ENCODE peak calls at places on chromosomes 6 and 20, in five cellular contexts. T is brain microvascular endothelial cell, Q is tibial artery, S is fibroblast of lung, B is foreskin fibroblast. G is an unnamed sample.

GRCh38 chr6:15606347-15606746 is 56.5 kb downstream of the DTNBP1 start:
- DNase-seq in T (no peak), S (no peak), B (no peak), Q (no peak), G (no peak)

GRCh38 chr20:36352843-36353553 is 46.9 kb downstream of the DLGAP4 start:
- DNase-seq in Q (no peak), B (no peak), S (no peak), T (no peak), G (no peak)

GRCh38 chr20:48332555-48332954 is 495.2 kb downstream of the PREX1 start:
- DNase-seq in Q (no peak), B (peak), T (no peak), S (no peak), G (no peak)

GRCh38 chr6:45923831-45924391 is 91.7 kb downstream of the CLIC5 start:
- DNase-seq in T (peak), S (peak), B (peak), Q (no peak), G (peak)

GRCh38 chr20:5309971-5310370 is 6.8 kb downstream of the PROKR2 start:
- DNase-seq in B (peak), S (no peak), T (no peak), Q (no peak), G (no peak)

GRCh38 chr20:44204156-44204831 is 6.3 kb downstream of the OSER1 start:
- DNase-seq in T (peak), Q (no peak), S (peak), B (peak), G (peak)

GRCh38 chr6:131061041-131061770 is 1.8 kb downstream of the EPB41L2 start:
- DNase-seq in T (no peak), B (peak), Q (no peak), S (peak), G (peak)

GRCh38 chr6:158328446-158328845 is 16.2 kb downstream of the TULP4 start:
- DNase-seq in T (no peak), B (no peak), S (no peak), Q (no peak), G (no peak)

GRCh38 chr6:115969207-115969929 is 91.3 kb downstream of the FRK start:
- DNase-seq in B (peak), Q (no peak), T (peak), S (no peak), G (no peak)

GRCh38 chr20:35618372-35619131 is 2.9 kb downstream of the SPAG4 start:
- DNase-seq in S (peak), B (peak), T (peak), Q (no peak), G (no peak)

GRCh38 chr6:125784365-125784764 is 6.4 kb upstream of the NCOA7 start:
- DNase-seq in S (peak), Q (no peak), B (peak), T (no peak), G (no peak)

GRCh38 chr6:15400572-15401004 is 154.7 kb downstream of the JARID2 start:
- DNase-seq in S (peak), B (no peak), T (peak), Q (peak), G (no peak)

GRCh38 chr6:3309391-3310050 is 50.8 kb downstream of the PSMG4 start:
- DNase-seq in T (no peak), Q (no peak), B (no peak), S (no peak), G (no peak)

GRCh38 chr6:16711551-16712249 is 49.6 kb downstream of the ATXN1 start:
- DNase-seq in B (peak), Q (no peak), T (no peak), S (no peak), G (no peak)

GRCh38 chr6:76682842-76683241 is 610.4 kb upstream of the IMPG1 start:
- DNase-seq in B (peak), S (peak), Q (no peak), T (no peak), G (peak)

GRCh38 chr6:36545767-36546663 is 1.3 kb downstream of the STK38 start:
- DNase-seq in B (peak), S (peak), T (peak), Q (no peak), G (no peak)

GRCh38 chr20:22585786-22586493 is 1.6 kb upstream of the FOXA2 start:
- DNase-seq in Q (no peak), B (no peak), T (no peak), S (no peak), G (no peak)

GRCh38 chr20:22584630-22584921 is 204 bp upstream of the FOXA2 start:
- DNase-seq in Q (no peak), S (no peak), T (no peak), B (no peak), G (no peak)

GRCh38 chr20:22586645-22587310 is 2.4 kb upstream of the FOXA2 start:
- DNase-seq in T (no peak), Q (no peak), B (no peak), S (no peak), G (no peak)

GRCh38 chr20:22583773-22584629 is at the start of gene FOXA2:
- DNase-seq in B (no peak), Q (no peak), S (no peak), T (no peak), G (peak)

GRCh38 chr20:22584922-22585785 is 782 bp upstream of the FOXA2 start:
- DNase-seq in S (no peak), Q (no peak), T (no peak), B (no peak), G (peak)
- H3K4me3 ChIP-seq in S (no peak), Q (peak), T (no peak), B (no peak), G (peak)

GRCh38 chr6:118668761-118669411 is 17.5 kb upstream of the CEP85L start:
- DNase-seq in B (peak), T (peak), S (peak), Q (no peak), G (no peak)

GRCh38 chr6:118665011-118665410 is 13.6 kb upstream of the CEP85L start:
- DNase-seq in Q (no peak), T (no peak), B (no peak), S (no peak), G (no peak)

GRCh38 chr6:118667988-118668387 is 16.6 kb upstream of the CEP85L start:
- DNase-seq in S (no peak), Q (no peak), B (peak), T (peak), G (peak)

GRCh38 chr6:118660218-118660569 is 8.8 kb upstream of the CEP85L start:
- DNase-seq in T (peak), Q (no peak), S (no peak), B (peak), G (no peak)

GRCh38 chr6:118663993-118664985 is 12.9 kb upstream of the CEP85L start:
- DNase-seq in B (no peak), S (no peak), T (no peak), Q (no peak), G (no peak)
- H3K4me3 ChIP-seq in B (peak), S (no peak), T (no peak), Q (no peak), G (peak)

GRCh38 chr6:150600003-150600301 is 267 bp downstream of the PLEKHG1 start:
- DNase-seq in B (no peak), T (no peak), Q (no peak), S (no peak), G (no peak)

GRCh38 chr6:150600302-150601017 is 775 bp downstream of the PLEKHG1 start:
- DNase-seq in Q (peak), S (peak), B (peak), T (peak), G (peak)

GRCh38 chr6:150598401-150598800 is 1.3 kb upstream of the PLEKHG1 start:
- DNase-seq in T (no peak), Q (no peak), B (no peak), S (no peak), G (no peak)

GRCh38 chr6:150599199-150600002 is at the start of gene PLEKHG1:
- DNase-seq in B (peak), Q (peak), T (peak), S (peak), G (peak)

DNA sequence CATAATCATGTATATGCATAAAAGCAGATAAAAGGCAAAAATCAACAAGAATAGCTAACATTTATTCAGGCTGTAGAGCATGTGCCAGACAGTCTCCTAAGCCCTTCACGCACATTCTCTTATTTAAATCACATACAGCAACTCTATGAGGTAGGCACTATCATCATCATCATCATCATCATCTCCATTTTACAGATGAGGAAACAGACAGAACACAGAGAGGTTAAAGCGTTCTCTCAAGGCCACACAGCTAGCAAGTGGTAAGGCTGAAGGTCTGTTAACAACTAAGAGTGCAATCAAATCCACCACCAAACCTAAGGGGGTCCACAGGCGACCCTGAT is 857 bp upstream of the PLEKHG1 start:
- DNase-seq in B (no peak), S (no peak), T (no peak), Q (no peak), G (no peak)
- H3K4me3 ChIP-seq in B (no peak), S (no peak), T (no peak), Q (no peak), G (no peak)

DNA sequence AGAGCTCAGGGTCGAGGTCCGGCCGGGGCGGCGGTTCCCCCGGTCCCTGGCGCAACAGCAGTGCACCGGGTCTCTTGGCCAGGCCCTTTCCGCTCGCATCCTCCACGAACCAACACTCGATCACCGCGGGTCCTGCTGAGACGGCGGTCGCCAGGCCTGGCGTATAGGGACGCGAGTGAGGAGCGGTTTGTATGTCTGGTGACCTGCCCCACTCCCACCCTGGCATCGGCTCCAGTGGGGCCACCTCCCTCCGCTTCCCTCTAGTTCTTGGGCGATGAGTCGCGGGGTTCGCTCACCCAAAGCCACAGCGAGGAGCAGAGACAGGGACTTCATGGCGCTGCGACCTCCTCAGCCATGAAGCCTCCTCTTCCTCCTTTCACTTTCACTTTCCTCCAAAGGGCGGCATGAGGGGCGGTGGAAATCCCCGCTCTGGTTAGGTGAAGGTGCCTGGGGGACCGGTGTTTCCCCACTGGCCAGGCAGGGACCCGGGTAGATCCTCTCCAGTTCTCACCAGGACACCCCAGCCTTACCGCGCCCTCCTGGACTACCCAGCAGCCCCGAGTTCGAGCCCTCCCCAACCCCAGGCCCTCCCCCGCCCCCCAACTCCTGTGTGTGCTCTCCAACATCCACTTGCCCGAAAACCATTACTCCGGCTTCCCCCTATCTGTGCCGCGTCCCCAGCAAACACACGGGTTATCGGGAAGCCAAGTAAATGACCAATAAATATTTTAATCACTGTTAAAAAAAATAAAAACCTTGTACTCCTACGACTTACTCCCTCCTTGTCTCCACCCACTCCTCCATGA is at the start of gene TAPBP:
- DNase-seq in T (peak), B (peak), S (peak), Q (peak), G (peak)
- H3K4me3 ChIP-seq in T (peak), B (peak), S (peak), Q (peak), G (peak)

GRCh38 chr6:4906293-4906941 is 97.4 kb downstream of the RPP40 start:
- DNase-seq in B (no peak), T (no peak), Q (no peak), S (no peak), G (no peak)
- H3K4me3 ChIP-seq in B (no peak), T (no peak), Q (peak), S (peak), G (no peak)

GRCh38 chr6:138690975-138691594 is 82.5 kb upstream of the CCDC28A start:
- DNase-seq in B (no peak), Q (no peak), S (no peak), T (no peak), G (no peak)

GRCh38 chr6:138689849-138690248 is 83.7 kb upstream of the CCDC28A start:
- DNase-seq in Q (no peak), S (no peak), T (no peak), B (peak), G (no peak)

GRCh38 chr6:138691595-138692057 is 81.9 kb upstream of the CCDC28A start:
- DNase-seq in S (peak), T (peak), Q (no peak), B (peak), G (no peak)

GRCh38 chr6:138692978-138693909 is 80.3 kb upstream of the CCDC28A start:
- DNase-seq in Q (peak), B (peak), T (peak), S (peak), G (peak)

GRCh38 chr6:138692058-138692977 is 81.3 kb upstream of the CCDC28A start:
- DNase-seq in T (peak), S (peak), Q (peak), B (peak), G (peak)
- H3K4me3 ChIP-seq in T (peak), S (peak), Q (peak), B (peak), G (peak)

DNA sequence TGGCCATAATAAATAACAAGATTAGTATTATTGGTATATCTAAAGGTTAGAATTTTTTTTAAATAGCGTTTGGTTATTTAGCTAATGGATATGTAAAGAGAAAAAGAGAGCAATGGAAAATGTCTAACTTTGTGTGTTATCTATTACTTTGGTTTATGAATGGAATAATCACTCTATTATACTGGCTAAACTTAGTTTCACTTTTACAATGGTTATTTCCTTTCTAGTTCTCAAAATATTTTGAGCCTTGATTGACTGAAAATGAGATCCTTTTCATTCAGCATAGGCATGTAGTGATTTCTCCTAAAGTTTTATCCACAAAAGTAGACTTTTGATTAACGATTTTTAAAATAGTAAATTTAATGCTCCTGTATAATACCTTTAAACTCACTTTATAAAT is 51.6 kb upstream of the MLIP start:
- DNase-seq in B (no peak), Q (no peak), S (no peak), T (no peak), G (no peak)
- H3K4me3 ChIP-seq in B (no peak), Q (peak), S (no peak), T (no peak), G (no peak)

DNA sequence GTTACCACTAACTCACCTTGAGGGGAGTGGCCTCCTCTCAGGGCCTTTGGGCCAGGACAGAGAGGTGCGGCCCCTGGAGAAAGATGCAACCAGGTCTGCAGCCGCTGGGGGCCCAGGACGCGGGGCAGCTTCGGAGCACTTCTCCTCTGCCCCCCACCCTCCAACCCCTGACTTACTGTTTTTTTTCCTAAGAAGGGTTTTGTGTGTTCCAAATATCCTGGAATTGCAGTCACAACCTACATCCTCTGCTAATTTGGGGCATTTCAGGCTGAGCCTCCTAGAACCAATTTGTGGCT is 1.7 kb downstream of the LINC00237 start:
- DNase-seq in S (no peak), T (no peak), B (no peak), Q (no peak), G (no peak)
- H3K4me3 ChIP-seq in S (no peak), T (no peak), B (no peak), Q (no peak), G (no peak)

G was measured in SJSA1.